ENCODE peak calls at places on chromosomes 16 and 17, in four cellular contexts. A, H, X and Q are unnamed samples.

GRCh38 chr16:1998852-1999801 is 9.4 kb downstream of the SYNGR3 start:
- DNase-seq in A (no peak), H (no peak), X (no peak), Q (no peak)

GRCh38 chr17:15048381-15048780 is 216.7 kb downstream of the PMP22 start:
- DNase-seq in A (no peak), H (no peak), X (no peak), Q (no peak)

GRCh38 chr17:40479754-40480480 is 21.5 kb downstream of the TNS4 start:
- DNase-seq in A (no peak), H (no peak), X (no peak), Q (no peak)

GRCh38 chr16:85258166-85258565 is 145.9 kb upstream of the CIBAR2 start:
- DNase-seq in A (no peak), H (no peak), X (no peak), Q (peak; percentile 73)

GRCh38 chr17:38885728-38886642 is 16.1 kb downstream of the LASP1 start:
- DNase-seq in A (no peak), H (no peak), X (no peak), Q (no peak)

GRCh38 chr16:30351586-30352419 is 3.3 kb downstream of the CD2BP2 start:
- DNase-seq in A (no peak), H (peak; percentile 94), X (no peak), Q (no peak)

GRCh38 chr17:41718287-41718645 is 6.1 kb downstream of the GAST start:
- DNase-seq in A (no peak), H (no peak), X (no peak), Q (no peak)

GRCh38 chr16:85479972-85480726 is 133.0 kb upstream of the GSE1 start:
- DNase-seq in A (peak; percentile 37), H (peak; percentile 62), X (peak; percentile 25), Q (peak; percentile 89)

GRCh38 chr17:71313866-71314265 is 807.0 kb upstream of the SOX9 start:
- DNase-seq in A (no peak), H (no peak), X (no peak), Q (no peak)

GRCh38 chr17:60108712-60109111 is 30.0 kb upstream of the HEATR6 start:
- DNase-seq in A (no peak), H (no peak), X (no peak), Q (no peak)

GRCh38 chr17:16419929-16420271 is 4.5 kb downstream of the TRPV2 start:
- DNase-seq in A (no peak), H (no peak), X (peak; percentile 19), Q (peak; percentile 78)

GRCh38 chr17:59786536-59787319 is 79.3 kb downstream of the VMP1 start:
- DNase-seq in A (peak; percentile 96), H (peak; percentile 89), X (peak; percentile 82), Q (peak; percentile 77)

GRCh38 chr17:65514541-65514940 is 46.9 kb downstream of the AXIN2 start:
- DNase-seq in A (no peak), H (no peak), X (no peak), Q (no peak)

GRCh38 chr17:78242024-78242742 is 10.8 kb downstream of the TMEM235 start:
- DNase-seq in A (no peak), H (no peak), X (no peak), Q (no peak)

GRCh38 chr17:41519501-41520224 is 973 bp upstream of the KRT15 start:
- DNase-seq in A (no peak), H (peak; percentile 53), X (no peak), Q (peak; percentile 24)

GRCh38 chr17:40577611-40578065 is 12.4 kb upstream of the CCR7 start:
- DNase-seq in A (peak; percentile 82), H (no peak), X (no peak), Q (no peak)

GRCh38 chr17:45848868-45849535 is 4.3 kb downstream of the SPPL2C start:
- DNase-seq in A (no peak), H (no peak), X (no peak), Q (no peak)

GRCh38 chr17:8766731-8767130 is 8.4 kb upstream of the SPDYE4 start:
- DNase-seq in A (no peak), H (no peak), X (no peak), Q (no peak)

GRCh38 chr16:3266873-3267537 is 10.6 kb upstream of the MEFV start:
- DNase-seq in A (no peak), H (peak; percentile 21), X (peak; percentile 12), Q (peak; percentile 73)

GRCh38 chr16:50836121-50836541 is 94.2 kb downstream of the CYLD start:
- DNase-seq in A (no peak), H (no peak), X (no peak), Q (no peak)

DNA sequence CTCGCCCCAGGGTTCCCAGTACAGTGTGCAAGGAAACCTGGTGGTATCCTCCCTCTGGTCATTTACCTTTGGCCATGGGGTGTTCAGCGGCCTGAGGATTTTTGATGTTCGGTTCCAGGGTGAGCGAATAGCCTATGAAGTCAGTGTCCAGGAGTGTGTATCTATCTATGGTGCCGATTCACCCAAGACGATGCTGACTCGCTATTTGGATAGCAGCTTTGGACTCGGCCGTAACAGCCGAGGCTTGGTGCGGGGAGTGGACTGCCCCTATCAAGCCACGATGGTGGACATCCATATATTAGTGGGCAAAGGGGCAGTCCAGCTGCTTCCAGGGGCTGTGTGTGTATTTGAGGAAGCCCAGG is 1.2 kb downstream of the AOC2 start:
- DNase-seq in A (no peak), H (no peak), X (no peak), Q (no peak)
- H3K4me1 ChIP-seq in A (peaks cover 11% of the 10 kb centered on the region), H (peaks cover 14% of the 10 kb centered on the region), X (no peaks in the 10 kb centered on the region), Q (peaks cover under 1% of the 10 kb centered on the region)

DNA sequence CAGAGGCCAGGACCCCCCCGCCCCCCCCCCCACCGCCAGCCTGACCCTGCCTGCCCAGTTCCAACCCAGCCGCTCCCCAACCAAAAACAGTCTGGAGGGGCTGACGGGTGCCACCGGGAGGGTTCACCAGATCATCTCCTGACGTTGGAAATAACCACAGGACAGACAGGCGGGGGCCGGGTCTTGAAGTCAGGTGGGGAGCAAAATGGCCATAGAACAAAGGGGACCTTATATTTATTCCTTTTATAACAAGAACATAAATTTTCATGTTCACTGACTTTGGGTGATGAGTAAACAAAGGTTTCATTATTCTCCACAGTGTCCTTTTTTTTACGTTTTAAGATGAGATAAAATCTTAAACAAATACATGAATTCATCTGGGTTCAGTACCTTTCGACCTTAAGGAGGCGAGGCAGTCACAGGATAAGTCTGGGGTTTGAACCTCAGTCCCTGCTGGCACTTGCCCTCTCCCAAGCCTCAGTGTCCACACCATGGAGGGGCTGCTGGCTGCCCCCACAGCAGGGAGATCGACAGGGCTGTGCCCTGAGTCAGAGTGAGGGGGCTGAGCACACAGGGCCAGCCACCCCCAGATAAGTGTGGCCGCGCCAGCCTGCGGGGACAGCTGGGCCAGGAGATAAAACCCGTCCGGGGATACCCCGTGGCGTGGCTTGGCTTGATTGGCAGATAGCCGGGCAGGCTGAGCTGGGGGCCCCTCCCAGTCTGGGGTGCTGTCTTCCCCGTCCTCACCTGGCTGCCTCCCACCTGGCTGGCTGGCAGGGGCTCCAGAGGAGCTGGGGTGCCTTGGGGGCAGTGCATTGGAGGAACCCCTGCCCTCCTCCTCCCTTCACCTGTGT is 15.0 kb downstream of the SLC7A5 start:
- DNase-seq in A (no peak), H (no peak), X (peak; percentile 55), Q (peak; percentile 35)
- H3K4me3 ChIP-seq in A (no peak overlapping the region), H (no peak overlapping the region), X (no peak overlapping the region), Q (no peak overlapping the region)

GRCh38 chr16:67206838-67207115 is 7.8 kb downstream of the ELMO3 start:
- DNase-seq in A (no peak), H (no peak), X (no peak), Q (no peak)
- H3K27ac ChIP-seq in A (no peak overlapping the region), H (no peak overlapping the region), X (no peak overlapping the region), Q (no peak overlapping the region)

GRCh38 chr17:2395258-2396170 is 5.3 kb downstream of the MNT start:
- DNase-seq in A (no peak), H (peak; percentile 64), X (no peak), Q (no peak)

GRCh38 chr17:2392252-2393183 is 8.3 kb downstream of the MNT start:
- DNase-seq in A (peak; percentile 96), H (peak; percentile 96), X (peak; percentile 97), Q (peak; percentile 90)

GRCh38 chr17:2393184-2393953 is 7.5 kb downstream of the MNT start:
- DNase-seq in A (peak; percentile 94), H (peak; percentile 92), X (peak; percentile 93), Q (peak; percentile 85)

GRCh38 chr17:2394775-2395191 is 6.1 kb downstream of the MNT start:
- DNase-seq in A (no peak), H (no peak), X (no peak), Q (no peak)

GRCh38 chr17:2393954-2394749 is 6.7 kb downstream of the MNT start:
- DNase-seq in A (no peak), H (no peak), X (no peak), Q (no peak)
- H3K4me1 ChIP-seq in A (peaks cover 9% of the 10 kb centered on the region), H (peaks cover 70% of the 10 kb centered on the region), X (peaks cover 65% of the 10 kb centered on the region), Q (peaks cover 14% of the 10 kb centered on the region)

DNA sequence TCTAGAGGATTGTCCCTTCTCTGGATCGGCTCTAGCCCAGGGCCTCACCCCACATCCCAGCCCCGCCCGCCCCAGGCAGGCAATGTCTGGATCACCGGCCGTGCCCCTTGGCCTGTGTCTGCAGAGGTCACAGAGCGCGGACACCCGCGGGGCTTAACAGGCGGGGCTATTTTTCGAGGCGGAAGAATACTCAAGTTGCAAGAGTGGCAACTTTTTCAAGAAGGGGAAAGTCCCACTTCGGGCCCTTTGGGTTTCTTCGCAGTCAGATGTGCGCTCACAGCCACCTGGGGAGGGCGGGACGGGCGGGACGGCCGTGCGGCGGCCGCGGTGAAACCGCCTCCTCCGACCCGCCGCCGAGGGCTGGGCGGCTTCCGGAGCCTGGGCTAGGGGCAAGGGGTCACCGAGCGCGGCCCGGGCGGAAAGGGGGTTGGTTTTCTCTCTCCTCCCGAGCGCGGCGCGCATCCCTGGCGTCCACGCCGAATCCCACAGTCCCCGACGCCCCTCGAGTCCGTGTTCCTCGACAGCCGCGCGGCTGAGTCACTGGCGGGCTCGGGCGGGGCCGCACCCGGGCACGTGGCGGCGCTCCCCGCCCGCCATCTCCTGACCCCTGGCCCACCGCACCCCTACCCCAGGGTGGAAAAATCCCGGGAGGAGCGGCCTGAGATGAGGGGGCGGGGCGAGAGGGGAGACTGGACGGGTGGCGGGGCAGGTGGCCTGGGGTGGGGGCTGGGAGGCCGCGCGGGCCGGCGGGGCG is 1.2 kb upstream of the PFN1 start:
- DNase-seq in A (peak; percentile 97), H (peak; percentile 78), X (peak; percentile 83), Q (peak; percentile 81)
- H3K4me3 ChIP-seq in A (peak overlapping the region; percentile 99), H (peak overlapping the region; percentile 61), X (peak overlapping the region; percentile 97), Q (peak overlapping the region; percentile 96)

GRCh38 chr16:74726056-74726455 is 25.4 kb upstream of the MLKL start:
- DNase-seq in A (no peak), H (no peak), X (no peak), Q (no peak)
- H3K27ac ChIP-seq in A (no peak overlapping the region), H (no peak overlapping the region), X (no peak overlapping the region), Q (no peak overlapping the region)

GRCh38 chr16:15494231-15494630 is 59.8 kb downstream of the BMERB1 start:
- DNase-seq in A (no peak), H (no peak), X (no peak), Q (no peak)
- H3K4me1 ChIP-seq in A (no peaks in the 10 kb centered on the region), H (no peaks in the 10 kb centered on the region), X (no peaks in the 10 kb centered on the region), Q (peaks cover 10% of the 10 kb centered on the region)

DNA sequence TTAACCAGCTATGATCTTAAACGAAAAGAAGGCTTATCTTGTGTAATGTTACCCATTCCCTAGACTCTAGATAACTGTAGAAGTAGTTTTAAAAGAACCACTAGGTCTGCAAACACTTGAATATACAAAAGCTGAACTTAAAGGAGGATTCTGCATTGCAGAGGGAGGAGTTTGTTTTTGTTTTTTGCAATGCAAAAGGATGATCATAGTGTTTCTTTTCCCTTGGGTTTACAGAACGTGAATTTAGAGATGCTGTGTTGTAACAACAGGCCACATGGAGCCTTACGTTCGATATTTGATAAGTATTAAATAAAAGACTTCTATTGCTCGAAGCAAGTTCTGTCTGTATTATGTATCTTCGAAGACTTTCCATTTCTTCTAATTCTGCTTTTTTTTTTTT is 77.6 kb downstream of the CHD9 start:
- DNase-seq in A (no peak), H (no peak), X (no peak), Q (no peak)
- H3K4me3 ChIP-seq in A (no peak overlapping the region), H (no peak overlapping the region), X (no peak overlapping the region), Q (peak overlapping the region; percentile 81)